ENCODE peak calls at places on chromosomes 16 and 17, in six cellular contexts. H is RPMI8226, M is fibroblast of mammary gland, O is RWPE1, N is NCI-H2029, L is CD14-positive monocyte. A is an unnamed sample.
A peak's percentile ranks its signal among the peaks of the same experiment; 100 is the strongest.

GRCh38 chr17:10210151-10210574 is 11.8 kb upstream of the GAS7 start:
- DNase-seq in H (no peak), M (peak; percentile 42), O (peak; percentile 55), N (no peak), L (no peak), A (no peak)

GRCh38 chr16:56860226-56861020 is 4.6 kb upstream of the SLC12A3 start:
- DNase-seq in H (peak; percentile 87), M (no peak), O (no peak), N (no peak), L (no peak), A (peak; percentile 48)

GRCh38 chr17:78430892-78431691 is 52.6 kb downstream of the PGS1 start:
- DNase-seq in H (no peak), M (no peak), O (no peak), N (no peak), L (no peak), A (no peak)

GRCh38 chr17:50745631-50746030 is 21.7 kb downstream of the ANKRD40CL start:
- DNase-seq in H (no peak), M (no peak), O (no peak), N (no peak), L (no peak), A (no peak)

GRCh38 chr17:82156284-82156925 is 56.2 kb downstream of the CCDC57 start:
- DNase-seq in H (no peak), M (no peak), O (no peak), N (no peak), L (no peak), A (no peak)

GRCh38 chr16:49631521-49632041 is 224.3 kb downstream of the ZNF423 start:
- DNase-seq in H (no peak), M (peak; percentile 38), O (no peak), N (no peak), L (no peak), A (no peak)

GRCh38 chr17:17358866-17359265 is 55.7 kb downstream of the NT5M start:
- DNase-seq in H (no peak), M (no peak), O (no peak), N (no peak), L (no peak), A (no peak)

GRCh38 chr16:89434490-89434889 is 55.9 kb downstream of the ANKRD11 start:
- DNase-seq in H (no peak), M (no peak), O (no peak), N (no peak), L (no peak), A (no peak)

GRCh38 chr16:10501016-10501607 is 79.3 kb downstream of the EMP2 start:
- DNase-seq in H (peak; percentile 27), M (no peak), O (no peak), N (no peak), L (no peak), A (peak; percentile 64)

GRCh38 chr17:38958756-38959155 is 8.4 kb downstream of the FBXO47 start:
- DNase-seq in H (no peak), M (no peak), O (no peak), N (no peak), L (no peak), A (no peak)

GRCh38 chr16:49608095-49608494 is 234.5 kb downstream of the C16orf78 start:
- DNase-seq in H (no peak), M (peak; percentile 23), O (no peak), N (no peak), L (no peak), A (no peak)

GRCh38 chr17:70629902-70630301 is 460.6 kb downstream of the KCNJ2 start:
- DNase-seq in H (no peak), M (peak; percentile 4), O (peak; percentile 36), N (no peak), L (no peak), A (peak; percentile 9)

GRCh38 chr16:67533024-67533560 is 4.5 kb downstream of the RIPOR1 start:
- DNase-seq in H (no peak), M (no peak), O (no peak), N (no peak), L (no peak), A (no peak)

GRCh38 chr17:5912927-5913565 is 157.1 kb upstream of the WSCD1 start:
- DNase-seq in H (no peak), M (no peak), O (no peak), N (no peak), L (no peak), A (no peak)

GRCh38 chr16:23504076-23504452 is 6.2 kb downstream of the GGA2 start:
- DNase-seq in H (no peak), M (peak; percentile 87), O (peak; percentile 22), N (no peak), L (peak; percentile 55), A (no peak)

GRCh38 chr17:81373536-81374160 is 21.6 kb upstream of the BAHCC1 start:
- DNase-seq in H (no peak), M (no peak), O (no peak), N (no peak), L (no peak), A (no peak)

GRCh38 chr16:2774161-2774891 is 2.8 kb downstream of the ELOB start:
- DNase-seq in H (peak; percentile 71), M (no peak), O (no peak), N (no peak), L (no peak), A (no peak)

GRCh38 chr17:50276588-50277356 is 2.5 kb downstream of the TMEM92 start:
- DNase-seq in H (no peak), M (no peak), O (no peak), N (no peak), L (no peak), A (no peak)

GRCh38 chr17:80427366-80428282 is 12.7 kb downstream of the ENDOV start:
- DNase-seq in H (no peak), M (no peak), O (no peak), N (no peak), L (peak; percentile 43), A (no peak)

GRCh38 chr17:38654411-38655398 is 20.1 kb downstream of the EPOP start:
- DNase-seq in H (no peak), M (no peak), O (no peak), N (no peak), L (no peak), A (no peak)

GRCh38 chr16:57541754-57542435 is 548 bp upstream of the ADGRG5 start:
- DNase-seq in H (no peak), M (no peak), O (no peak), N (no peak), L (no peak), A (no peak)

GRCh38 chr17:71202449-71202848 is 918.4 kb upstream of the SOX9 start:
- DNase-seq in H (no peak), M (no peak), O (no peak), N (no peak), L (no peak), A (no peak)

GRCh38 chr17:2852211-2852610 is 56.0 kb downstream of the RAP1GAP2 start:
- DNase-seq in H (no peak), M (no peak), O (no peak), N (no peak), L (no peak), A (no peak)

GRCh38 chr17:31853911-31854470 is 5.1 kb downstream of the COPRS start:
- DNase-seq in H (no peak), M (no peak), O (no peak), N (no peak), L (no peak), A (no peak)

GRCh38 chr16:21277927-21278706 is at the start of gene CRYM:
- DNase-seq in H (peak; percentile 81), M (peak; percentile 25), O (peak; percentile 55), N (peak; percentile 65), L (no peak), A (peak; percentile 26)

GRCh38 chr17:83064021-83064731 is 15.2 kb upstream of the METRNL start:
- DNase-seq in H (no peak), M (no peak), O (no peak), N (no peak), L (peak; percentile 22), A (no peak)

GRCh38 chr17:48429638-48430586 is at the start of gene SKAP1:
- DNase-seq in H (peak; percentile 76), M (no peak), O (no peak), N (peak; percentile 30), L (no peak), A (no peak)

A was measured in NAMALWA.